ENCODE peak calls at places on chromosomes 2 and 18, in seven cellular contexts. E, W, G, Z, J, P and B are unnamed samples.

GRCh38 chr2:145617906-145618305 is 1098.0 kb upstream of the ZEB2 start:
- DNase-seq in G (no peak), E (no peak), Z (no peak), P (no peak), W (no peak), J (no peak), B (no peak)

GRCh38 chr18:7637269-7637668 is 70.2 kb downstream of the PTPRM start:
- DNase-seq in J (no peak), E (no peak), Z (no peak), P (no peak), G (no peak), W (no peak), B (no peak)

GRCh38 chr2:39141346-39142011 is 20.6 kb upstream of the SOS1 start:
- DNase-seq in G (no peak), E (no peak), W (peak; percentile 3), Z (no peak), P (peak; percentile 17), J (no peak), B (peak; percentile 26)

GRCh38 chr2:133338224-133338623 is 230.0 kb downstream of the NCKAP5 start:
- DNase-seq in W (no peak), Z (no peak), G (no peak), E (no peak), P (no peak), J (no peak), B (no peak)

GRCh38 chr2:84840306-84840705 is 40.6 kb downstream of the TRABD2A start:
- DNase-seq in J (no peak), G (no peak), Z (no peak), P (no peak), W (no peak), E (no peak), B (no peak)

GRCh38 chr2:232871418-232871834 is 1.4 kb downstream of the SNORC start:
- DNase-seq in Z (peak; percentile 47), W (no peak), G (no peak), J (no peak), P (no peak), E (no peak), B (no peak)

GRCh38 chr2:197435598-197436435 is 989 bp upstream of the SF3B1 start:
- DNase-seq in P (no peak), E (no peak), J (no peak), Z (no peak), W (no peak), G (no peak), B (no peak)

GRCh38 chr2:58042486-58042970 is 4.1 kb upstream of the VRK2 start:
- DNase-seq in Z (no peak), G (no peak), E (peak; percentile 75), J (no peak), P (no peak), W (no peak), B (no peak)

GRCh38 chr2:44044281-44044720 is 48.5 kb upstream of the LRPPRC start:
- DNase-seq in P (peak; percentile 81), G (peak; percentile 62), J (peak; percentile 55), Z (peak; percentile 94), E (peak; percentile 90), W (peak; percentile 94), B (peak; percentile 64)

GRCh38 chr2:230589025-230589424 is 123.6 kb upstream of the CAB39 start:
- DNase-seq in W (no peak), E (no peak), P (no peak), J (no peak), G (no peak), Z (no peak), B (no peak)

GRCh38 chr2:178397002-178397605 is 53.9 kb downstream of the PRKRA start:
- DNase-seq in E (peak; percentile 71), G (no peak), P (peak; percentile 11), Z (no peak), J (peak; percentile 28), W (peak; percentile 61), B (peak; percentile 19)

GRCh38 chr2:226336283-226336682 is 463.3 kb downstream of the IRS1 start:
- DNase-seq in P (no peak), G (no peak), E (peak; percentile 69), Z (no peak), J (no peak), W (no peak), B (no peak)

GRCh38 chr2:216339456-216340279 is 32.6 kb downstream of the MARCHF4 start:
- DNase-seq in W (peak; percentile 91), Z (no peak), G (peak; percentile 57), P (peak; percentile 68), J (no peak), E (no peak), B (no peak)

GRCh38 chr18:45628979-45629958 is 14.0 kb downstream of the SLC14A2 start:
- DNase-seq in Z (no peak), J (no peak), G (no peak), W (no peak), E (no peak), P (no peak), B (no peak)

GRCh38 chr18:26327062-26327461 is 100.8 kb downstream of the TAF4B start:
- DNase-seq in W (no peak), E (no peak), G (no peak), P (no peak), J (no peak), Z (no peak), B (no peak)

GRCh38 chr2:158486970-158487325 is 30.2 kb downstream of the PKP4 start:
- DNase-seq in G (no peak), Z (no peak), W (no peak), P (no peak), E (no peak), J (no peak), B (no peak)

GRCh38 chr18:55838322-55838721 is 250.3 kb upstream of the TCF4 start:
- DNase-seq in J (no peak), W (no peak), P (no peak), E (peak; percentile 61), G (no peak), Z (no peak), B (no peak)

GRCh38 chr18:9147440-9148238 is 11.1 kb downstream of the ANKRD12 start:
- DNase-seq in E (peak; percentile 86), G (no peak), P (peak; percentile 37), W (peak; percentile 62), J (peak; percentile 56), Z (no peak), B (peak; percentile 73)

GRCh38 chr2:240960963-240961876 is 37.2 kb upstream of the SNED1 start:
- DNase-seq in P (no peak), J (no peak), Z (peak; percentile 37), E (no peak), W (no peak), G (no peak), B (no peak)

GRCh38 chr2:203763425-203764272 is 57.2 kb downstream of the CD28 start:
- DNase-seq in P (no peak), Z (no peak), W (no peak), G (no peak), E (no peak), J (peak; percentile 26), B (no peak)

GRCh38 chr2:203756161-203756560 is 49.7 kb downstream of the CD28 start:
- DNase-seq in P (no peak), J (no peak), Z (no peak), G (no peak), W (no peak), E (no peak), B (no peak)

GRCh38 chr2:203758841-203759691 is 52.6 kb downstream of the CD28 start:
- DNase-seq in G (no peak), J (no peak), W (no peak), E (no peak), P (no peak), Z (no peak), B (no peak)

DNA sequence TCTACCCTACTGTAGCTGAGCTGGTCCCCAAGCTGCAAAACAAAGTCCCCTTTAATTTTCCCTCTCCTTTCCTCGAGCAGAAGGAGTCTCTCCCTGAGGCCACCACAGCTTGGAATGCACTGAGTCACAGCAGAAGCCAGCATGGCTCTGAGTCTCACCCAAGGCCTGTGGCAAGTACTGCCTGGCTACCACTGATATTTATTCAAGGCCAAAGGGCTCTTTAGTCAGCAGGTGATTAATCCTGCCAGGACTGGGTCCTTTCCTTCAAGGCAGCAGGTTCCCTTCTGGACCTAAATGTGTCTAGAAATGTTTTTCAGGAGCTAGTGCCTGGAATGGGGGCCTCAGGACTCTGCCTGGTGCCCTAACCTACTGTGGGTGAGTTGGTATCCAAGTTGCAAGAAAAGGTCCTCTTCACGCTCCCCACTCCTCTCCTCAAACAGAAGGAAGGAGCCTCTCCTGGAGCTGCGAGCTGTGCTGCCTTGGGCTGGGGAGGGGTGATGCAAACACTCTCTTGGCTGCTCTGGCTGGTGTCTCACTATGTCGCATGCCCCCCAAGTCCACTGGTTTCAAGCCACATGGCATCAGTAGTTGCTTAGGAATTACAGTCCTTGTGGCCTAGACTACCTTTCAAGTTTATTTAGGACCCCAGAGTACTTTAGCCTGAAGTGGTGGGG is 53.4 kb downstream of the CD28 start:
- DNase-seq in Z (no peak), G (no peak), P (no peak), W (no peak), J (no peak), E (no peak), B (no peak)
- H3K4me3 ChIP-seq in Z (no peak overlapping the region), G (no peak overlapping the region), P (no peak overlapping the region), W (no peak overlapping the region), J (no peak overlapping the region), E (no peak overlapping the region), B (no peak overlapping the region)

GRCh38 chr2:118861242-118861641 is 13.8 kb upstream of the EN1 start:
- DNase-seq in P (no peak), E (no peak), G (no peak), Z (no peak), W (no peak), J (no peak), B (no peak)
- H3K27me3 ChIP-seq in P (peaks cover 89% of the 10 kb centered on the region), E (peaks cover 4% of the 10 kb centered on the region), G (no peaks in the 10 kb centered on the region), Z (peaks cover 50% of the 10 kb centered on the region), W (peaks cover 88% of the 10 kb centered on the region), J (peaks cover 16% of the 10 kb centered on the region), B (peaks cover 2% of the 10 kb centered on the region)

DNA sequence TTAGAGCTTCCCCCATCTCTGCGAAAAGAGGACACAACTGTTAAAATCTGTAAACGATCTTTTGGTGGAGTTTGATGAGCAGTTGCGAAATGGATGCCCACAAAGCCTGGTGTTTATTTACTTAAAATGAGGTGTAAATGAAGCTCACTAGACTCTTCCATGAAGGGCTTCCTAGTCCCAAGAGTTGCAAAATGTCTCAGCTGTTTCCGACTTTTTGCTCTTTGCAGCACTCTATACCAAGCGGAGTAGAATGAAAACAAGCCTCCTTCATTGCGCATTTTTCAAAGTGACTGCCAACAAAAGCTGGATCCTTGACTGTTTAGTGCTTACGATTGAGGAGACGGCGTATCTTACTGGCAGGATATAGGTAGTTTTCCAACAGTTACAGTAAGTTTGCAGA is 43.0 kb downstream of the COLEC12 start:
- DNase-seq in W (no peak), J (no peak), G (no peak), Z (no peak), P (no peak), E (no peak), B (no peak)
- H3K4me3 ChIP-seq in W (no peak overlapping the region), J (no peak overlapping the region), G (no peak overlapping the region), Z (no peak overlapping the region), P (no peak overlapping the region), E (no peak overlapping the region), B (no peak overlapping the region)

DNA sequence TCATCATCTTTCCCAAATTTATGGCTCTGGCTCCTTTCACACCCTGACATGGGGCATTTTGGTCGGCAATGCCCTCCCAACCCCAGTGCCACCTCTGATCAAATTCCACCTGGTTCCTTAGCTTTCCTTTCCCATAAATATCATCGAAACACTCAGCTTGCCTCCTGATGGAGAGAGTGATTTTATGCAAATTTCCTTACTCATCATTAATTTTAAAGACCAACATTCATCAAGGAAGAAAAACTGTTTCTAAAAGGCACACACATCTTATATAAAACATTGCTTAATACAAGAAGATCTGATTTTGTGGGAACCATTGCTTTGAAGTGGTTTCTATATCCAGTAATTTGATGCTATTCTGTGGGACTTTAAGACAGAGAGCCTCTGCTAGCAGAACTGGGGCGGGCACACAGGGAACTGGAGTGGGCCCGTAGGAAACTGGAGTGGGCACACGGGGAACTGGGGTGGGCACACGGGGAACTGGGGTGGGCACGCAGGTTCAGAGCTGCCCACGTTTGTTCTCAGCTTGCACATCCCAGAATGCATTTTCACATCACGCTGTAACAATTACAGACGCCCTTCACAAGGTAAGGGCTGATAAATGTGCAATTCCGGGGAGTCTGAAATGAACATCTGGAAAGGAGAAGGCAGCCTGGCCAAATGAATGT is 174.1 kb downstream of the RTP5 start:
- DNase-seq in Z (peak; percentile 2), W (no peak), G (no peak), J (no peak), P (no peak), E (no peak), B (no peak)
- H3K27me3 ChIP-seq in Z (peaks cover 56% of the 10 kb centered on the region), W (peaks cover 70% of the 10 kb centered on the region), G (no peaks in the 10 kb centered on the region), J (no peaks in the 10 kb centered on the region), P (peaks cover 61% of the 10 kb centered on the region), E (peaks cover 15% of the 10 kb centered on the region), B (no peaks in the 10 kb centered on the region)